ENCODE peak calls at places on chromosomes 11 and 22, in four cellular contexts. Q is chondrocyte, I is HFFc6, N is AG04450. T is an unnamed sample.

GRCh38 chr11:65539401-65540289 is 14.8 kb downstream of the SCYL1 start:
- DNase-seq in Q (no peak), I (no peak), N (no peak), T (peak)

GRCh38 chr11:21988477-21988876 is 204.4 kb upstream of the ANO5 start:
- DNase-seq in Q (no peak), N (no peak), I (no peak), T (no peak)

GRCh38 chr11:104060820-104061219 is 24.4 kb downstream of the DDI1 start:
- DNase-seq in I (no peak), Q (no peak), N (no peak), T (no peak)

GRCh38 chr11:121723261-121723741 is 270.5 kb upstream of the SORL1-AS1 start:
- DNase-seq in Q (no peak), N (no peak), I (no peak), T (no peak)

GRCh38 chr11:68275721-68276488 is 4.1 kb upstream of the C11orf24 start:
- DNase-seq in I (no peak), N (no peak), Q (peak), T (no peak)

GRCh38 chr11:23789938-23790371 is 706.9 kb upstream of the LUZP2 start:
- DNase-seq in Q (no peak), I (peak), N (peak), T (no peak)

GRCh38 chr11:68164437-68164836 is 43.2 kb upstream of the CHKA start:
- DNase-seq in I (peak), N (no peak), Q (no peak), T (no peak)

GRCh38 chr11:44167047-44167446 is 71.6 kb downstream of the EXT2 start:
- DNase-seq in N (no peak), I (no peak), Q (no peak), T (no peak)

GRCh38 chr11:34464591-34465036 is 25.9 kb downstream of the CAT start:
- DNase-seq in N (no peak), I (no peak), Q (no peak), T (no peak)

GRCh38 chr11:100719809-100720221 is 32.7 kb downstream of the ARHGAP42 start:
- DNase-seq in N (no peak), I (peak), Q (no peak), T (no peak)

GRCh38 chr11:118913411-118914125 is 12.2 kb downstream of the BCL9L start:
- DNase-seq in I (no peak), N (no peak), Q (no peak), T (no peak)

GRCh38 chr11:20055312-20055711 is 105.0 kb downstream of the DBX1 start:
- DNase-seq in I (no peak), N (no peak), Q (no peak), T (no peak)

GRCh38 chr11:2294340-2295290 is 7.1 kb downstream of the C11orf21 start:
- DNase-seq in I (no peak), Q (no peak), N (no peak), T (no peak)

GRCh38 chr11:112448806-112449205 is 188.1 kb upstream of the PLET1 start:
- DNase-seq in Q (no peak), I (no peak), N (no peak), T (no peak)

GRCh38 chr11:108228236-108228635 is 5.4 kb downstream of the ATM start:
- DNase-seq in N (no peak), I (no peak), Q (no peak), T (no peak)

GRCh38 chr11:111046291-111046690 is 199.2 kb upstream of the POU2AF2 start:
- DNase-seq in N (no peak), I (no peak), Q (no peak), T (no peak)

GRCh38 chr22:30874431-30875370 is 93.9 kb downstream of the MORC2 start:
- DNase-seq in I (no peak), N (no peak), Q (no peak), T (no peak)

GRCh38 chr11:77602385-77603105 is 12.8 kb downstream of the AQP11 start:
- DNase-seq in Q (no peak), N (peak), I (peak), T (no peak)

GRCh38 chr22:30825711-30826505 is 131.2 kb downstream of the OSBP2 start:
- DNase-seq in Q (no peak), I (no peak), N (no peak), T (no peak)

GRCh38 chr22:44180706-44181032 is at the start of gene PARVG:
- DNase-seq in I (no peak), Q (no peak), N (no peak), T (no peak)

GRCh38 chr22:50184004-50184461 is 1.7 kb upstream of the TRABD start:
- DNase-seq in N (no peak), Q (no peak), I (peak), T (no peak)

GRCh38 chr22:50670914-50671538 is 1.6 kb upstream of the SHANK3 start:
- DNase-seq in N (no peak), Q (peak), I (no peak), T (no peak)

GRCh38 chr11:97143463-97143862 is 753.6 kb downstream of the JRKL start:
- DNase-seq in Q (no peak), N (no peak), I (no peak), T (no peak)

GRCh38 chr22:20494978-20495860 is at the start of gene KLHL22:
- DNase-seq in Q (no peak), I (no peak), N (no peak), T (peak)

GRCh38 chr11:19244084-19244483 is 3.3 kb upstream of the E2F8 start:
- DNase-seq in I (no peak), N (no peak), Q (no peak), T (no peak)

GRCh38 chr22:35258144-35258988 is 1.1 kb downstream of the HMGXB4 start:
- DNase-seq in I (no peak), N (no peak), Q (no peak), T (peak)

GRCh38 chr22:49215840-49216239 is 611.8 kb downstream of the BRD1 start:
- DNase-seq in Q (peak), N (no peak), I (no peak), T (no peak)

GRCh38 chr22:24801906-24802504 is 4.0 kb upstream of the SGSM1 start:
- DNase-seq in I (no peak), N (no peak), Q (no peak), T (no peak)

GRCh38 chr11:11011617-11012016 is 153.8 kb upstream of the ZBED5 start:
- DNase-seq in N (no peak), I (no peak), Q (no peak), T (no peak)

GRCh38 chr11:11016123-11016522 is 158.3 kb upstream of the ZBED5 start:
- DNase-seq in I (no peak), N (no peak), Q (no peak), T (no peak)

DNA sequence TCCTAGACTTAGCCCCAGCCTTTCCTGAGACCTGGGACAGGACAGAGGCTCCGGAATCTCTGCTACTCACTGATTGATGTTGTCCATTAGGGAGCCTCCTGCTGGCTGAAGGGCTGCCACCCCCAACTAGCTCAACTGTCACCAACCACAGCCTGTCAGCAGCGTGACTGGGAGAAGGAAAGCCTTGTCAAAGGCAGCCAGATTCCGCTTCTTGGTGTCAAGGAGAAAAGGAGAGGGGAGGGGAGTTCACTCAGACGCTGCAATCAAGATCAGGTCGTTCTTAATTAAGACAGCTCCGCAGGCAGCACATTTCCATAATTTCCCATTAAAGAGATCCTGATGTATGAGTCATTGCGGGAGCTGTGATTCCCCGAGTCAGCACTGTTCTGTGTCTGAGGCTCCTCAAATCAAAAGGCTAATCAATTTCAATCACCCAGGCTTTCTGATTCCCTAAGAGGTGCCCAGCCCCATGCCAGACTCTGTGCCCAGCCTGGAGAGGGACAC is 152.8 kb upstream of the ZBED5 start:
- DNase-seq in Q (no peak), I (no peak), N (no peak), T (no peak)
- TF ChIP-seq CTCF in Q (peak), I (peak), N (peak), T (peak)

DNA sequence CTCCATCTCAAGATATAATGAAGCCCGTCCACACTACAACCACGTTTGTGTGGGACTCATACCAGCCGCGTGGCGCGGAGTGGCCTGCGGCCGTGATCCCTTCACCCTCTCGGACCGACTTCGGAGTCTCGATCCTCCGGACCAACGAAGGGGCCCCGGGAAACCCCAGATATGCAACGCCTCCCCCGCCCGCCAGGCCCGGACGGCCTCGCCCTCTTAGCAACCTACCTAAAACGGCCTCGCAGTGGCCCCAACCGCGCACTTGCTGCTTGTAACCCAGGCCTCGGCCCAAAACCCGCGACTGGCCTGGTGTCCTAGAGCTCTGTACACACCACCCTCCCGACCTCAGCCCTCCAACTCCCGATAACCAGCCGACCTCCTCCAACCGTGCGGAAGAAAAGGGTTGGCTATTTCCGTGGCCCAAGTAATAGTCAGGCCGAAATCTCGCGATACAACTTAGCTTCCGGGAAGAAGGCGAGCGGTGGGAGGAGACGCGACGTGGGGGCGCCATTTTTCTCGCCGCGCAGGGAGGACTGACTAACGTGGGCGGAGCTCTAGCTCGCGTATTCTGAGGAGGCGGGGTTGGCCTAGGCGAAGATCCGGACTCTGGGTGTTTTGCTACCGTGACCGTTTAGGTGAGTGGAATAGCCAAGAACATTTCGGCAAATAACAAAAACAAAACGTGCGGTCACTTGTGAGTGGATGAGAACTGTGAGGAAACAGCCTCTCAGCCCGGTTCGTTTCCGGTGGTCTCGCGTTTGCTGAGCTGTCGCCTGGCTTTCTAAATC is at the start of the genes C11orf54 and TAF1D:
- DNase-seq in Q (peak), N (peak), I (peak), T (peak)
- TF ChIP-seq CTCF in Q (no peak), N (no peak), I (peak), T (no peak)

DNA sequence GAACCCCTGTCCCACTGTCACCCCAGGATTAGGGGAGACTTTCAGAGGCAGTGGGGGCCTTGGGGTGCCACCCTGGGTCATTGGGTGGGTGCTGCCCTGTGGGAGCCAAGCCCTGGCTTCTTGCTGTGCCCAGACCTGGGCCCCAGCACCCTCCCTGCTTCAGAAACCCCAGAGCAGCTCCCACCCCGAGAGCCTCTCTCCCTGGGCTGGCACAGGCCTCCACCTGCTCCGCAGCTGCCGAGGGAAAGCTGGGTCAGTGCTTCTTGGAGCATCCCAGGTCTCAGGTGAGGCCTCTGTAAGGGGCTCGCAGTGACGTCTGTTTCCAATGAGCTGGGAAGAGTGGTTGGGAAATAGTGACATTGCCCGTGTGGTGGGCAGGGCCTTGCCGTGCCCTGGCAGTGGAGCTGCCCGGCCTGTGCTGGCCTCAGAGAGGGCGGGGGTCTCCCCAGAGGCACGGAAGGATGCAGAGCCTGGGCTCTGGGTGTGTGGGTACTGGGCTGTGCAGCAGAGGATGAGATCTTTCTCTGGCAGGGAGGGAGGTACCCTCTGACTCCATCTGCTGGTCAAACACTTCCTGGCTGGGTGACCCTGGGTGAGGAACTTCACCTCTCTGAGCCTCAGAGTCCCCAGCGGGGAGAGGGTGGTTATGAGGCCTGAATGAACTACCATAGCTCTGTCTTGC is 23.0 kb downstream of the C22orf23 start:
- DNase-seq in N (no peak), Q (peak), I (peak), T (no peak)
- TF ChIP-seq CTCF in N (peak), Q (peak), I (peak), T (peak)

DNA sequence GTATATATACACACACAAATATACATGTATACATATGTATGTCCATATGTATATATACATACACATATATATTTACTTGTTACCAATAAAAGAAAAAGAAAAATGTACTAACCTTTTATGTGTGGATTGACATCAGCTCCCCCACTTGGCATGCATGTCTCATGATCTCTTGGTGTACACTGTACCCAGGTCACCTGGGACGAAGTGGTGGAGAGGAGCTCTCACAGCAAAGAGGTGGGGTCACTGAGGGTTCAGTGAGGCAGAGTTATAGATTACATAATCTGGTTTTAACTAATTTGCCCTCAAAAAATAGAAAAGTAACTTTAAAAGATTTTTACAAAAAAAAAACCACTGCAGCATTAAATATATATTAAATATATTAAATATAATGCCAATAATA is 15.5 kb upstream of the USP47 start:
- DNase-seq in I (no peak), N (no peak), Q (no peak), T (no peak)
- TF ChIP-seq CTCF in I (no peak), N (no peak), Q (no peak), T (no peak)

DNA sequence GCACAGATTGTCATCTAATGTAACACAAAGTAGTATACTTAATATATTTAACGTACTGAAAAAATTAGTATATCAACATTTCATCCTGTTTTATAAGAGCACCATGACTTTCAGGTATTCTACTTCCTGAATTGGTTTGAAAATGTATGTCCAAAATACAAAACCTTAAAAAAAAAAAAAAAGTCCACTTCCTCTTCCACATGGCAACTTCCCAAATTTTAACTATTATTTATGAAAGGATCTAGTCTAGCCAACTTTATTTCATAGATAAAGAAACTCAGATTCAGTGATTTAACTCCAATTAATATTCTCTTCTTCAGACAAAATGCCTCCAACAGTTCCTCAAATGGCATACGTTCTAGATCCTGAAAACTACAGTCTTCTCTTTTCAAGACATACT is 44.0 kb downstream of the PIK3C2A start:
- DNase-seq in I (no peak), N (no peak), Q (no peak), T (no peak)
- TF ChIP-seq CTCF in I (no peak), N (no peak), Q (no peak), T (no peak)

DNA sequence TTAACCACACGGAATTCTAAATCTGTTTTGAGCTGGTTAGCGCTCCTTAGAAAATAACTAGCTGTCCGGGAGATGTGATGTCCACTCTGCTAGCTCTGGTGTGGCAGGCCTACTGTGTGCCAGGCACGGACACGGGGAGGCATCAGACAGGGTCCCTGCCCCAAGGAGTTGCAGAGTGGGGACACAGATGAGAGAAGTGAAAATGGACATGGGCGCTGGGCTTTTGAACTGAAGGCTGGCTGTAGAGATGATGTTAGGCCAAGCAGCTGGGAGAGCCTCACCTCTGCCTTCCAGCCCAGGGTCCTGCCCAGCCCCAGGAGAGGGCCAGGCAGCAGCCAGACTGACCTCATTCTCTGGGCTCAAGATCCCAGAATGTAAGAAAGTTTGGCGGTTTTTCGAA is 368.6 kb downstream of the CTTN start:
- DNase-seq in I (no peak), Q (peak), N (no peak), T (no peak)
- TF ChIP-seq CTCF in I (no peak), Q (no peak), N (no peak), T (no peak)

DNA sequence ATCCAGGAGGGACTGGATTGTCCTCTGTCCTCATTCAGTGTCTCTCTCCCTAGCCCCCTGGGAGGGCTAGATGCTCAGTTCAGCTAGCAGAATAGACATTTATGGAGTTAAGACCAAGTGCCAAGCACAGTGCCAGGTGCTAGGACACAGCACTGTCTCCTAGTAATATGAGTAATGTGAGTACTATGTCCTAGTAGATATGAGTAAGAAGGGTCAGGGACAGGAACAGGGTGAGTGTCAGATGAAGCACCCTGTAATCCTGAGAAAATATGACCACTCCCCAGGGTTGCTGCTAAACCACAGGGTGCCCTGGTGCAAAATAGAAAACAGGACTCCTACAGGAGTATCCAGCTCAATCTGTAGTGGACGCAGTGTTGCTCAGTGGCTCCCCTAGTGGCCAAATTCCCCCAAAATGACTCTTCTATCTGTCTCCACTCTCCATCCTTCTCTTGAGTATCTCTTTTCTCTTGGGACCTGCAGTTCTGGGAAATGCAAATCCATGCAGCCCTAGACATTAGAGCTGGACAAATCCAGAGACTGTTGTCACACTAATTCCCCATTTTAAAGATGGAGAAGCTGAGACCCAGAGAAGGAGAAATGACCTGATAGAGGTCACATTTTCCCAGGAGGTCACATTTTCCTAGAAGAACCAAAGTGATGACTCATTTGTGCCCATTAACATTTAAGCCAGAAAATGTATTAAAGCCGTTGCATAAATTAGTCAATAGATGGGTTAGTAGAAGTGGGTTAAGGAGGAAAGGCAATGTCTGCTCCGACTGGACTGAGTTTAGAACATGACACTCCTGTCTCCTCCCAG is 214.3 kb downstream of the NXPE2 start:
- DNase-seq in Q (no peak), I (no peak), N (no peak), T (peak)
- TF ChIP-seq CTCF in Q (peak), I (peak), N (peak), T (peak)

GRCh38 chr11:46675288-46675851 is 25.0 kb downstream of the ARHGAP1 start:
- DNase-seq in I (peak), N (no peak), Q (peak), T (no peak)
- TF ChIP-seq CTCF in I (peak), N (peak), Q (peak), T (no peak)